ENCODE peak calls at places on chromosomes 16 and 17, in four cellular contexts. B, G, N and E are unnamed samples.
A peak's percentile ranks its signal among the peaks of the same experiment; 100 is the strongest.

GRCh38 chr16:72677662-72678447 is 370.1 kb downstream of the ZFHX3 start:
- DNase-seq in B (no peak), G (no peak), N (no peak), E (no peak)

GRCh38 chr17:59151591-59151990 is 3.4 kb downstream of the SKA2 start:
- DNase-seq in N (no peak), G (no peak), B (no peak), E (no peak)

GRCh38 chr16:13168091-13168572 is 266.7 kb downstream of the SHISA9 start:
- DNase-seq in B (no peak), N (no peak), G (no peak), E (no peak)

GRCh38 chr17:63516910-63517824 is 6.0 kb upstream of the KCNH6 start:
- DNase-seq in G (no peak), B (no peak), N (no peak), E (no peak)

GRCh38 chr16:11717811-11718210 is 24.8 kb downstream of the TXNDC11 start:
- DNase-seq in G (no peak), N (no peak), B (no peak), E (no peak)

GRCh38 chr16:72819345-72819744 is 228.6 kb downstream of the ZFHX3 start:
- DNase-seq in B (no peak), N (no peak), G (no peak), E (no peak)

GRCh38 chr17:68378202-68379149 is 78.8 kb downstream of the WIPI1 start:
- DNase-seq in B (no peak), G (peak; percentile 94), N (peak; percentile 95), E (peak; percentile 99)

GRCh38 chr17:44362964-44363612 is 565 bp downstream of the FAM171A2 start:
- DNase-seq in G (peak; percentile 49), B (no peak), N (no peak), E (no peak)

GRCh38 chr17:50196036-50196435 is 5.4 kb downstream of the COL1A1 start:
- DNase-seq in B (no peak), G (peak; percentile 41), N (no peak), E (no peak)

GRCh38 chr16:10226672-10227306 is 44.6 kb upstream of the GRIN2A start:
- DNase-seq in N (no peak), G (no peak), B (no peak), E (no peak)

GRCh38 chr17:17767497-17768286 is 69.1 kb downstream of the SREBF1 start:
- DNase-seq in G (no peak), N (no peak), B (no peak), E (no peak)

GRCh38 chr17:7220593-7221280 is 999 bp downstream of the ACADVL start:
- DNase-seq in G (peak; percentile 75), N (no peak), B (no peak), E (peak; percentile 65)

GRCh38 chr17:18159551-18160120 is 24.0 kb upstream of the ALKBH5 start:
- DNase-seq in G (no peak), B (no peak), N (no peak), E (no peak)

GRCh38 chr17:6666077-6666521 is 14.5 kb downstream of the C17orf100 start:
- DNase-seq in G (peak; percentile 72), N (peak; percentile 60), B (peak; percentile 77), E (peak; percentile 61)

GRCh38 chr17:50310455-50311111 is 35.3 kb upstream of the XYLT2 start:
- DNase-seq in B (no peak), N (no peak), G (no peak), E (no peak)

GRCh38 chr17:48071654-48072053 is 23.5 kb downstream of the NFE2L1 start:
- DNase-seq in N (no peak), B (no peak), G (no peak), E (no peak)

GRCh38 chr16:88120812-88121211 is 169.6 kb downstream of the BANP start:
- DNase-seq in B (no peak), N (no peak), G (no peak), E (no peak)

GRCh38 chr16:58421529-58421928 is 29.3 kb downstream of the GINS3 start:
- DNase-seq in B (no peak), G (no peak), N (peak; percentile 50), E (no peak)

GRCh38 chr16:49600541-49600940 is 226.9 kb downstream of the C16orf78 start:
- DNase-seq in G (no peak), B (no peak), N (no peak), E (no peak)

GRCh38 chr16:67241008-67241900 is 6.0 kb downstream of the FHOD1 start:
- DNase-seq in B (no peak), G (peak; percentile 80), N (peak; percentile 81), E (peak; percentile 95)

GRCh38 chr17:78986048-78986648 is 6.4 kb upstream of the LGALS3BP start:
- DNase-seq in N (no peak), G (no peak), B (no peak), E (peak; percentile 57)

GRCh38 chr17:75808905-75809621 is 24.5 kb downstream of the UNK start:
- DNase-seq in G (peak; percentile 72), N (peak; percentile 61), B (no peak), E (peak; percentile 70)

GRCh38 chr16:66399031-66399430 is 28.1 kb upstream of the BEAN1 start:
- DNase-seq in N (no peak), G (no peak), B (no peak), E (no peak)

GRCh38 chr16:25633549-25633948 is 58.2 kb upstream of the HS3ST4 start:
- DNase-seq in G (no peak), B (no peak), N (no peak), E (no peak)

GRCh38 chr16:19662351-19662750 is 55.7 kb downstream of the KNOP1 start:
- DNase-seq in B (no peak), G (no peak), N (no peak), E (no peak)

GRCh38 chr17:60451071-60451470 is 28.8 kb downstream of the CHCT1 start:
- DNase-seq in G (no peak), N (no peak), B (no peak), E (no peak)
- H3K36me3 ChIP-seq in G (no peaks in the 10 kb centered on the region), N (peaks cover 96% of the 10 kb centered on the region), B (peaks cover 96% of the 10 kb centered on the region), E (no peaks in the 10 kb centered on the region)

DNA sequence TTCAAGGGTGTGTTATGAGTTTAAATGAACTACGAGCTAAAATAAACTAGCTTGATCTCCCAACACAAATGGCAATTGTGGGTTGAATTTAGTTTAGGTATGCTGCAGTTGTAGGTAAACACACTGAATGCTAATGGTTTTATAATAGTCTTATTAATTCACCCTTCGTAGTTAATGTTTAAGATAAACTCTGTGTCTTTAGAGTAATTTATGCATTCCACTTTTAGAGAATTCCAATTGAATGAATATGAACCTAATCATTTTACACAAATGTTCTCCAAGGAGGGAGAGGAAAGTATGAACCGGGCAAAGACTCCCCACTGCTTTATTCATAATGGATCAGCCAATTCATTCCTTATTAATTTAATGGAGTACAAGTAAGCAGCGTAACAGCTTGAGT is 375.9 kb upstream of the DYNLRB2 start:
- DNase-seq in G (no peak), N (no peak), B (no peak), E (no peak)
- H3K36me3 ChIP-seq in G (no peaks in the 10 kb centered on the region), N (no peaks in the 10 kb centered on the region), B (no peaks in the 10 kb centered on the region), E (no peaks in the 10 kb centered on the region)

GRCh38 chr16:3661922-3662321 is 7.4 kb downstream of the DNASE1 start:
- DNase-seq in B (no peak), G (peak; percentile 39), N (no peak), E (peak; percentile 48)
- H3K36me3 ChIP-seq in B (peaks cover 98% of the 10 kb centered on the region), G (no peaks in the 10 kb centered on the region), N (peaks cover 89% of the 10 kb centered on the region), E (peaks cover 100% of the 10 kb centered on the region)

DNA sequence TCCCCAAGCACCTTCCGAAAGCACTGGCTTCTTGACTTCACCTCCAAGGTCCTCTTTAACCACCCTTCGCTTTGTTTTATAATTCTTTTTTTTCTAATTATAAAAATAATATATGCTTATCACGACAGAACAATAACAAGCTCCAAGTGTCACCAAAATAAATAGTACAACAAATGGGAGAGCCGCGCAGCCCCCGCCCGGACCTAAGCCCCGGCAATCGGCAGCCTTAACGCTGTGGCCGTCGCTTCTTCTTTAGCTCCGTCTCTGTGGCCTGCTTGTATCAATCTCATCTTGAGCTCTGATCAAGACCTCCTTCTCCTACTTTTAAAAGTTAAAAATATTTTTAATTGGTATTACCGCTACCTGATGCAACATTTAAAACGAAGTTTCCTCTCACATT is 42.7 kb downstream of the CYB5D2 start:
- DNase-seq in G (no peak), N (no peak), B (no peak), E (no peak)
- H3K36me3 ChIP-seq in G (no peaks in the 10 kb centered on the region), N (peaks cover 89% of the 10 kb centered on the region), B (peaks cover 98% of the 10 kb centered on the region), E (peaks cover 7% of the 10 kb centered on the region)

DNA sequence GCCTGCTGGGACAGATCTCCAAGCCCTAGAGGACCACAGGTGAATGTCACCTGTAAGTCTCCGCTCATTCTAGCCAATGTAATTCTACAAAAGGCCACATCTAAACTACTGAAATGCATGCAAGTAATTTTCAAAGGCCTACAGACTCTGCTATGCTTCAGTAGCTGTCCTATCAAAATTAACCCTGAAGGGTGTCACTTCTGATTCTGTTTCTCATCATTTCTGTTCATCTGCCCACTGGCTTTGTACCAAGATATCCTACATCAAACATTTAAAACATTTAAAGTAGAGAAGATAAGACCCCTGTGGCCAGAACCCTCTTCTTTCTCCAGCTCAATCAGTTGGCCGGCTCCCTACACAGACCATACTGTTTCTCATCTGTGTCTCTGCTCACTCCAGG is 21.5 kb downstream of the PHF12 start:
- DNase-seq in G (no peak), N (no peak), B (no peak), E (no peak)
- H3K36me3 ChIP-seq in G (no peaks in the 10 kb centered on the region), N (peaks cover 21% of the 10 kb centered on the region), B (peaks cover 77% of the 10 kb centered on the region), E (peaks cover 10% of the 10 kb centered on the region)